ENCODE peak calls at places on chromosome 10, in eight cellular contexts. One of them, this sample, is unnamed.

GRCh38 chr10:130179640-130180039 is 43.4 kb downstream of the GLRX3 start:
- DNase-seq in K562: peak
- DNase-seq in HCT116: peak
- DNase-seq in PC-3: peak
- DNase-seq in fibroblast of lung: peak
- DNase-seq in colonic mucosa: no peak
- DNase-seq in mammary epithelial cell: peak
- DNase-seq in IMR-90: peak
- DNase-seq in this sample: peak

GRCh38 chr10:111511751-111512150 is 434.9 kb downstream of the ADRA2A start:
- DNase-seq in colonic mucosa: no peak
- DNase-seq in PC-3: no peak
- DNase-seq in K562: no peak
- DNase-seq in HCT116: no peak
- DNase-seq in fibroblast of lung: no peak
- DNase-seq in IMR-90: no peak
- DNase-seq in mammary epithelial cell: no peak
- DNase-seq in this sample: peak

GRCh38 chr10:89262331-89263020 is 10.9 kb upstream of the LIPA start:
- DNase-seq in fibroblast of lung: no peak
- DNase-seq in HCT116: no peak
- DNase-seq in K562: no peak
- DNase-seq in mammary epithelial cell: peak
- DNase-seq in IMR-90: peak
- DNase-seq in PC-3: peak
- DNase-seq in colonic mucosa: no peak
- DNase-seq in this sample: no peak

GRCh38 chr10:7121154-7121797 is 289.6 kb downstream of the SFMBT2 start:
- DNase-seq in K562: peak
- DNase-seq in IMR-90: peak
- DNase-seq in mammary epithelial cell: peak
- DNase-seq in colonic mucosa: peak
- DNase-seq in HCT116: peak
- DNase-seq in fibroblast of lung: peak
- DNase-seq in PC-3: peak
- DNase-seq in this sample: peak

GRCh38 chr10:20228748-20229147 is 412.5 kb downstream of the PLXDC2 start:
- DNase-seq in K562: no peak
- DNase-seq in PC-3: no peak
- DNase-seq in colonic mucosa: no peak
- DNase-seq in fibroblast of lung: no peak
- DNase-seq in IMR-90: no peak
- DNase-seq in HCT116: no peak
- DNase-seq in mammary epithelial cell: no peak
- DNase-seq in this sample: no peak

GRCh38 chr10:3534433-3534832 is 250.6 kb downstream of the KLF6 start:
- DNase-seq in PC-3: no peak
- DNase-seq in mammary epithelial cell: no peak
- DNase-seq in fibroblast of lung: no peak
- DNase-seq in HCT116: no peak
- DNase-seq in K562: no peak
- DNase-seq in colonic mucosa: no peak
- DNase-seq in IMR-90: peak
- DNase-seq in this sample: no peak

GRCh38 chr10:634256-634655 is 55.2 kb downstream of the DIP2C start:
- DNase-seq in colonic mucosa: no peak
- DNase-seq in fibroblast of lung: peak
- DNase-seq in HCT116: no peak
- DNase-seq in IMR-90: peak
- DNase-seq in K562: no peak
- DNase-seq in mammary epithelial cell: no peak
- DNase-seq in PC-3: no peak
- DNase-seq in this sample: no peak

GRCh38 chr10:80501913-80502521 is 35.7 kb upstream of the SH2D4B start:
- DNase-seq in K562: no peak
- DNase-seq in fibroblast of lung: no peak
- DNase-seq in HCT116: no peak
- DNase-seq in mammary epithelial cell: no peak
- DNase-seq in colonic mucosa: no peak
- DNase-seq in PC-3: no peak
- DNase-seq in IMR-90: no peak
- DNase-seq in this sample: no peak

GRCh38 chr10:13485623-13486022 is 43.2 kb downstream of the BEND7 start:
- DNase-seq in colonic mucosa: no peak
- DNase-seq in HCT116: no peak
- DNase-seq in IMR-90: no peak
- DNase-seq in PC-3: peak
- DNase-seq in fibroblast of lung: peak
- DNase-seq in mammary epithelial cell: no peak
- DNase-seq in K562: no peak
- DNase-seq in this sample: no peak

GRCh38 chr10:14545827-14546226 is 215.1 kb upstream of the FRMD4A start:
- DNase-seq in PC-3: peak
- DNase-seq in mammary epithelial cell: peak
- DNase-seq in K562: no peak
- DNase-seq in colonic mucosa: no peak
- DNase-seq in fibroblast of lung: peak
- DNase-seq in IMR-90: peak
- DNase-seq in HCT116: no peak
- DNase-seq in this sample: no peak

GRCh38 chr10:17022399-17022798 is 107.2 kb downstream of the CUBN start:
- DNase-seq in IMR-90: no peak
- DNase-seq in colonic mucosa: no peak
- DNase-seq in fibroblast of lung: no peak
- DNase-seq in mammary epithelial cell: no peak
- DNase-seq in K562: no peak
- DNase-seq in HCT116: no peak
- DNase-seq in PC-3: no peak
- DNase-seq in this sample: peak

GRCh38 chr10:91559170-91559569 is 73.7 kb downstream of the PPP1R3C start:
- DNase-seq in IMR-90: no peak
- DNase-seq in colonic mucosa: no peak
- DNase-seq in HCT116: no peak
- DNase-seq in K562: no peak
- DNase-seq in fibroblast of lung: no peak
- DNase-seq in PC-3: no peak
- DNase-seq in mammary epithelial cell: no peak
- DNase-seq in this sample: no peak

GRCh38 chr10:6409982-6410694 is 169.9 kb downstream of the PRKCQ start:
- DNase-seq in mammary epithelial cell: peak
- DNase-seq in HCT116: no peak
- DNase-seq in IMR-90: peak
- DNase-seq in fibroblast of lung: peak
- DNase-seq in colonic mucosa: peak
- DNase-seq in PC-3: no peak
- DNase-seq in K562: no peak
- DNase-seq in this sample: no peak

GRCh38 chr10:546971-547590 is 142.4 kb downstream of the DIP2C start:
- DNase-seq in IMR-90: peak
- DNase-seq in mammary epithelial cell: peak
- DNase-seq in K562: no peak
- DNase-seq in HCT116: no peak
- DNase-seq in colonic mucosa: no peak
- DNase-seq in PC-3: peak
- DNase-seq in fibroblast of lung: no peak
- DNase-seq in this sample: peak

GRCh38 chr10:18099420-18099819 is 40.8 kb upstream of the CACNB2 start:
- DNase-seq in PC-3: no peak
- DNase-seq in HCT116: no peak
- DNase-seq in K562: no peak
- DNase-seq in colonic mucosa: no peak
- DNase-seq in fibroblast of lung: peak
- DNase-seq in mammary epithelial cell: no peak
- DNase-seq in IMR-90: peak
- DNase-seq in this sample: no peak

GRCh38 chr10:32077896-32078295 is 21.7 kb upstream of the KIF5B start:
- DNase-seq in colonic mucosa: no peak
- DNase-seq in K562: no peak
- DNase-seq in IMR-90: peak
- DNase-seq in HCT116: no peak
- DNase-seq in fibroblast of lung: peak
- DNase-seq in mammary epithelial cell: peak
- DNase-seq in PC-3: peak
- DNase-seq in this sample: no peak

GRCh38 chr10:16965242-16965620 is 148.0 kb upstream of the RSU1 start:
- DNase-seq in mammary epithelial cell: no peak
- DNase-seq in HCT116: no peak
- DNase-seq in PC-3: no peak
- DNase-seq in fibroblast of lung: no peak
- DNase-seq in colonic mucosa: no peak
- DNase-seq in K562: no peak
- DNase-seq in IMR-90: no peak
- DNase-seq in this sample: no peak

GRCh38 chr10:43299579-43299978 is 32.7 kb upstream of the RASGEF1A start:
- DNase-seq in mammary epithelial cell: no peak
- DNase-seq in IMR-90: no peak
- DNase-seq in fibroblast of lung: no peak
- DNase-seq in HCT116: no peak
- DNase-seq in K562: no peak
- DNase-seq in PC-3: no peak
- DNase-seq in colonic mucosa: no peak
- DNase-seq in this sample: no peak

GRCh38 chr10:1166101-1166827 is 110.1 kb downstream of the WDR37 start:
- DNase-seq in colonic mucosa: no peak
- DNase-seq in HCT116: no peak
- DNase-seq in mammary epithelial cell: no peak
- DNase-seq in PC-3: no peak
- DNase-seq in IMR-90: no peak
- DNase-seq in K562: no peak
- DNase-seq in fibroblast of lung: no peak
- DNase-seq in this sample: peak

GRCh38 chr10:86372785-86373239 is 6.2 kb upstream of the GRID1 start:
- DNase-seq in mammary epithelial cell: no peak
- DNase-seq in fibroblast of lung: no peak
- DNase-seq in PC-3: no peak
- DNase-seq in HCT116: no peak
- DNase-seq in IMR-90: no peak
- DNase-seq in colonic mucosa: no peak
- DNase-seq in K562: no peak
- DNase-seq in this sample: peak

GRCh38 chr10:79333513-79333912 is 13.8 kb upstream of the PPIF start:
- DNase-seq in HCT116: no peak
- DNase-seq in IMR-90: peak
- DNase-seq in fibroblast of lung: no peak
- DNase-seq in PC-3: peak
- DNase-seq in K562: no peak
- DNase-seq in colonic mucosa: no peak
- DNase-seq in mammary epithelial cell: peak
- DNase-seq in this sample: no peak

GRCh38 chr10:16653223-16653622 is 131.5 kb upstream of the C1QL3 start:
- DNase-seq in colonic mucosa: no peak
- DNase-seq in IMR-90: no peak
- DNase-seq in HCT116: no peak
- DNase-seq in K562: no peak
- DNase-seq in mammary epithelial cell: peak
- DNase-seq in fibroblast of lung: no peak
- DNase-seq in PC-3: no peak
- DNase-seq in this sample: no peak

GRCh38 chr10:95290801-95291633 is at the start of gene PDLIM1:
- DNase-seq in K562: peak
- DNase-seq in PC-3: peak
- DNase-seq in colonic mucosa: peak
- DNase-seq in mammary epithelial cell: peak
- DNase-seq in HCT116: no peak
- DNase-seq in fibroblast of lung: peak
- DNase-seq in IMR-90: peak
- DNase-seq in this sample: peak
- TF ChIP-seq CTCF in K562: peak
- TF ChIP-seq CTCF in PC-3: peak
- TF ChIP-seq CTCF in colonic mucosa: no peak
- TF ChIP-seq CTCF in mammary epithelial cell: peak
- TF ChIP-seq CTCF in HCT116: no peak
- TF ChIP-seq CTCF in fibroblast of lung: no peak
- TF ChIP-seq CTCF in IMR-90: peak
- TF ChIP-seq CTCF in this sample: peak

DNA sequence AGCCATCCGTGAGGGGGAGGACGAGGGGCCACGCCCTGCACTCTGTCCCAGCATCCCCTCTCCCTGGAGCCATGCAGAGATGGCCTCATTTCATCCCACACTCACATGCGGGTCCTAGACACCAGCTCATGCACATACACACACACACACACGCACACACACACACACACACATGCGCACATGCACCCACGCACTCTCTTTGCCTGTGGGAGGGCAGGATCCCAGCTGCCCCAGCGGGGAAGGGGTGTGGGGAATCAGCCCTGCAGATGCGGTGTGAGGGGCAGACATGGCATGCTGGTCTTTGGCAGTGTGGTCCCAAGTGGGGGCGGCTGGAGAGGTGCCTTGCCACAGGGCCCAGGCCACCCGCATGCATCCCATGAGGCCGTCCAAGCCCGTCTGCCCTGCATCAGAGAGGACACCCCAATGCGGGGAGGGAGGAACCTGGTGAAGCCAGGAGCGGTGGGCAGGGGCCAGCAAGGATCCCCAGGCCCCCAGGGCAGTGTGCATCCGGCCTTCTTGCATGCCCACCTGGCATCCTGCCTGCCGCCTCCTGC is 68.1 kb downstream of the LHPP start:
- DNase-seq in mammary epithelial cell: no peak
- DNase-seq in IMR-90: no peak
- DNase-seq in fibroblast of lung: no peak
- DNase-seq in K562: no peak
- DNase-seq in HCT116: no peak
- DNase-seq in colonic mucosa: no peak
- DNase-seq in PC-3: no peak
- DNase-seq in this sample: no peak
- H3K9ac ChIP-seq in mammary epithelial cell: no peak
- H3K9ac ChIP-seq in IMR-90: no peak
- H3K9ac ChIP-seq in fibroblast of lung: no peak
- H3K9ac ChIP-seq in K562: no peak
- H3K9ac ChIP-seq in HCT116: no peak
- H3K9ac ChIP-seq in colonic mucosa: no peak
- H3K9ac ChIP-seq in PC-3: no peak
- H3K9ac ChIP-seq in this sample: no peak

GRCh38 chr10:29736325-29737208 is 101.8 kb upstream of the SVIL start:
- DNase-seq in colonic mucosa: peak
- DNase-seq in K562: no peak
- DNase-seq in mammary epithelial cell: peak
- DNase-seq in HCT116: no peak
- DNase-seq in PC-3: peak
- DNase-seq in fibroblast of lung: peak
- DNase-seq in IMR-90: peak
- DNase-seq in this sample: peak
- TF ChIP-seq CTCF in colonic mucosa: no peak
- TF ChIP-seq CTCF in K562: no peak
- TF ChIP-seq CTCF in mammary epithelial cell: no peak
- TF ChIP-seq CTCF in HCT116: no peak
- TF ChIP-seq CTCF in PC-3: no peak
- TF ChIP-seq CTCF in fibroblast of lung: no peak
- TF ChIP-seq CTCF in IMR-90: no peak
- TF ChIP-seq CTCF in this sample: no peak

DNA sequence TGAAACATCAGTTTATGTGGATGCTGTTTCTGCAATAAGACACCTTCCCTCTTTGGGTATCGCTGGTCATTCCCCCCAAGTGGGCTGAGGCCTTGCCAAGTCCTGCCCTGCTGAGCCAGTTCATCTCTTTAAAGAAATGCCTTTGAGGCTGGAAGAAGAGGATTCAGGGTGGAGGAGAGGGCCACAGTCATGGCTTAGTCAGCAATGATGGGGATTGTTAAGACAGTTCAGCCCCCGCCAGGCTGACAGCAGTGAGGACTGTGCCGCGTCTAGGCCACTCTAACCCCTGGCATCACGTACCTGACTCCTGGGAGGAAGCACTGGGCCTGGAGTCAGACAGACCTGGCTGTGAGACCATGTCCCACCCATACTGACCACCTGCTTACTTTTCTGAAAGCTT is 48.3 kb downstream of the PNLIPRP2 start:
- DNase-seq in PC-3: peak
- DNase-seq in HCT116: no peak
- DNase-seq in IMR-90: peak
- DNase-seq in fibroblast of lung: no peak
- DNase-seq in mammary epithelial cell: no peak
- DNase-seq in colonic mucosa: no peak
- DNase-seq in K562: no peak
- DNase-seq in this sample: no peak
- H3K9ac ChIP-seq in PC-3: no peak
- H3K9ac ChIP-seq in HCT116: no peak
- H3K9ac ChIP-seq in IMR-90: no peak
- H3K9ac ChIP-seq in fibroblast of lung: no peak
- H3K9ac ChIP-seq in mammary epithelial cell: no peak
- H3K9ac ChIP-seq in colonic mucosa: no peak
- H3K9ac ChIP-seq in K562: no peak
- H3K9ac ChIP-seq in this sample: no peak